ENCODE peak calls at places on chromosomes 16 and 17, in five cellular contexts. One of them, this sample, is unnamed.

GRCh38 chr16:10965440-10966039 is 21.2 kb downstream of the CLEC16A start:
- DNase-seq in endothelial cell: no peak
- DNase-seq in kidney glomerular epithelial cell: no peak
- DNase-seq in sigmoid colon: no peak
- DNase-seq in hepatocyte: no peak
- DNase-seq in this sample: peak

GRCh38 chr17:56297142-56297541 is 143.9 kb downstream of the ANKFN1 start:
- DNase-seq in endothelial cell: no peak
- DNase-seq in kidney glomerular epithelial cell: no peak
- DNase-seq in sigmoid colon: no peak
- DNase-seq in hepatocyte: no peak
- DNase-seq in this sample: peak

GRCh38 chr16:86515780-86516617 is 5.7 kb downstream of the FOXF1 start:
- DNase-seq in endothelial cell: no peak
- DNase-seq in kidney glomerular epithelial cell: no peak
- DNase-seq in sigmoid colon: no peak
- DNase-seq in hepatocyte: no peak
- DNase-seq in this sample: no peak

GRCh38 chr16:9122969-9123368 is 31.5 kb downstream of the HAPSTR1 start:
- DNase-seq in endothelial cell: no peak
- DNase-seq in kidney glomerular epithelial cell: no peak
- DNase-seq in sigmoid colon: peak
- DNase-seq in hepatocyte: no peak
- DNase-seq in this sample: no peak

GRCh38 chr16:81645303-81645702 is 133.8 kb upstream of the PLCG2 start:
- DNase-seq in endothelial cell: no peak
- DNase-seq in kidney glomerular epithelial cell: peak
- DNase-seq in sigmoid colon: peak
- DNase-seq in hepatocyte: peak
- DNase-seq in this sample: no peak

GRCh38 chr17:81338301-81339179 is 43.4 kb upstream of the SLC38A10 start:
- DNase-seq in endothelial cell: no peak
- DNase-seq in kidney glomerular epithelial cell: no peak
- DNase-seq in sigmoid colon: peak
- DNase-seq in hepatocyte: peak
- DNase-seq in this sample: no peak

GRCh38 chr16:10738231-10739077 is 5.2 kb upstream of the NUBP1 start:
- DNase-seq in endothelial cell: no peak
- DNase-seq in kidney glomerular epithelial cell: peak
- DNase-seq in sigmoid colon: peak
- DNase-seq in hepatocyte: peak
- DNase-seq in this sample: peak

GRCh38 chr16:57349212-57350031 is 9.2 kb upstream of the CCL22 start:
- DNase-seq in endothelial cell: no peak
- DNase-seq in kidney glomerular epithelial cell: no peak
- DNase-seq in sigmoid colon: no peak
- DNase-seq in hepatocyte: no peak
- DNase-seq in this sample: peak

GRCh38 chr16:66511615-66512500 is 38.1 kb downstream of the TK2 start:
- DNase-seq in endothelial cell: no peak
- DNase-seq in kidney glomerular epithelial cell: peak
- DNase-seq in sigmoid colon: peak
- DNase-seq in hepatocyte: no peak
- DNase-seq in this sample: no peak

GRCh38 chr17:50808888-50809287 is 26.5 kb upstream of the WFIKKN2 start:
- DNase-seq in endothelial cell: no peak
- DNase-seq in kidney glomerular epithelial cell: no peak
- DNase-seq in sigmoid colon: no peak
- DNase-seq in hepatocyte: no peak
- DNase-seq in this sample: no peak

GRCh38 chr16:2690852-2691251 is 8.5 kb downstream of the KCTD5 start:
- DNase-seq in endothelial cell: no peak
- DNase-seq in kidney glomerular epithelial cell: no peak
- DNase-seq in sigmoid colon: no peak
- DNase-seq in hepatocyte: no peak
- DNase-seq in this sample: no peak

GRCh38 chr17:57356153-57356721 is 99.9 kb downstream of the MSI2 start:
- DNase-seq in endothelial cell: no peak
- DNase-seq in kidney glomerular epithelial cell: no peak
- DNase-seq in sigmoid colon: no peak
- DNase-seq in hepatocyte: no peak
- DNase-seq in this sample: no peak